ENCODE peak calls at places on chromosomes 6 and 20, in seven cellular contexts. One of them, this sample, is unnamed.

GRCh38 chr6:21559238-21559637 is 34.3 kb upstream of the SOX4 start:
- DNase-seq in HCT116: no peak
- DNase-seq in K562: no peak
- DNase-seq in GM12878: no peak
- DNase-seq in HepG2: no peak
- DNase-seq in H1: no peak
- DNase-seq in SK-N-SH: no peak
- DNase-seq in this sample: no peak

GRCh38 chr20:11716239-11716944 is 201.3 kb upstream of the BTBD3 start:
- DNase-seq in HCT116: peak; percentile 65
- DNase-seq in SK-N-SH: peak; percentile 22
- DNase-seq in K562: no peak
- DNase-seq in GM12878: no peak
- DNase-seq in HepG2: peak; percentile 62
- DNase-seq in H1: peak; percentile 33
- DNase-seq in this sample: peak; percentile 39

GRCh38 chr6:112144145-112144926 is 56.9 kb downstream of the FAM229B start:
- DNase-seq in GM12878: no peak
- DNase-seq in HCT116: no peak
- DNase-seq in SK-N-SH: peak; percentile 40
- DNase-seq in K562: no peak
- DNase-seq in H1: no peak
- DNase-seq in HepG2: peak; percentile 30
- DNase-seq in this sample: peak; percentile 7

GRCh38 chr6:141562181-141562800 is 570.4 kb upstream of the GJE1 start:
- DNase-seq in GM12878: no peak
- DNase-seq in H1: no peak
- DNase-seq in K562: peak; percentile 13
- DNase-seq in SK-N-SH: peak; percentile 2
- DNase-seq in HCT116: no peak
- DNase-seq in HepG2: no peak
- DNase-seq in this sample: no peak

GRCh38 chr6:141105481-141105880 is 1027.2 kb upstream of the GJE1 start:
- DNase-seq in H1: peak; percentile 75
- DNase-seq in K562: no peak
- DNase-seq in SK-N-SH: no peak
- DNase-seq in HCT116: no peak
- DNase-seq in GM12878: no peak
- DNase-seq in HepG2: no peak
- DNase-seq in this sample: peak; percentile 30

GRCh38 chr6:145813285-145814034 is 1.1 kb downstream of the FBXO30 start:
- DNase-seq in SK-N-SH: peak; percentile 4
- DNase-seq in HepG2: peak; percentile 23
- DNase-seq in GM12878: no peak
- DNase-seq in HCT116: no peak
- DNase-seq in K562: no peak
- DNase-seq in H1: no peak
- DNase-seq in this sample: peak; percentile 4

GRCh38 chr6:674956-675355 is 18.0 kb downstream of the EXOC2 start:
- DNase-seq in HepG2: no peak
- DNase-seq in HCT116: no peak
- DNase-seq in K562: no peak
- DNase-seq in H1: no peak
- DNase-seq in GM12878: no peak
- DNase-seq in SK-N-SH: no peak
- DNase-seq in this sample: no peak

GRCh38 chr20:23325107-23325506 is 25.5 kb upstream of the NXT1 start:
- DNase-seq in SK-N-SH: no peak
- DNase-seq in H1: no peak
- DNase-seq in GM12878: no peak
- DNase-seq in K562: no peak
- DNase-seq in HepG2: no peak
- DNase-seq in HCT116: no peak
- DNase-seq in this sample: no peak

GRCh38 chr6:140436023-140436811 is 1061.8 kb upstream of the CITED2 start:
- DNase-seq in H1: no peak
- DNase-seq in K562: no peak
- DNase-seq in HCT116: no peak
- DNase-seq in GM12878: no peak
- DNase-seq in HepG2: no peak
- DNase-seq in SK-N-SH: no peak
- DNase-seq in this sample: peak; percentile 92

GRCh38 chr6:163670283-163670682 is 255.8 kb downstream of the QKI start:
- DNase-seq in HepG2: no peak
- DNase-seq in HCT116: no peak
- DNase-seq in SK-N-SH: peak; percentile 79
- DNase-seq in H1: no peak
- DNase-seq in K562: no peak
- DNase-seq in GM12878: no peak
- DNase-seq in this sample: no peak

GRCh38 chr6:43492673-43493072 is 15.3 kb downstream of the TJAP1 start:
- DNase-seq in K562: no peak
- DNase-seq in HepG2: no peak
- DNase-seq in SK-N-SH: no peak
- DNase-seq in HCT116: no peak
- DNase-seq in H1: no peak
- DNase-seq in GM12878: no peak
- DNase-seq in this sample: no peak

GRCh38 chr6:166381381-166381732 is 1.4 kb downstream of the MPC1 start:
- DNase-seq in H1: no peak
- DNase-seq in K562: no peak
- DNase-seq in GM12878: no peak
- DNase-seq in SK-N-SH: no peak
- DNase-seq in HCT116: no peak
- DNase-seq in HepG2: no peak
- DNase-seq in this sample: no peak

GRCh38 chr6:156280131-156280530 is 497.0 kb upstream of the ARID1B start:
- DNase-seq in HepG2: no peak
- DNase-seq in SK-N-SH: peak; percentile 50
- DNase-seq in HCT116: no peak
- DNase-seq in H1: no peak
- DNase-seq in K562: no peak
- DNase-seq in GM12878: no peak
- DNase-seq in this sample: no peak

GRCh38 chr6:156282087-156282486 is 495.1 kb upstream of the ARID1B start:
- DNase-seq in HCT116: no peak
- DNase-seq in SK-N-SH: no peak
- DNase-seq in GM12878: no peak
- DNase-seq in HepG2: no peak
- DNase-seq in K562: no peak
- DNase-seq in H1: no peak
- DNase-seq in this sample: no peak

GRCh38 chr6:156283091-156283490 is 494.1 kb upstream of the ARID1B start:
- DNase-seq in HepG2: no peak
- DNase-seq in H1: no peak
- DNase-seq in SK-N-SH: no peak
- DNase-seq in GM12878: no peak
- DNase-seq in K562: no peak
- DNase-seq in HCT116: no peak
- DNase-seq in this sample: no peak

GRCh38 chr6:156279306-156279969 is 497.7 kb upstream of the ARID1B start:
- DNase-seq in SK-N-SH: peak; percentile 61
- DNase-seq in GM12878: peak; percentile 28
- DNase-seq in HCT116: no peak
- DNase-seq in HepG2: no peak
- DNase-seq in H1: no peak
- DNase-seq in K562: no peak
- DNase-seq in this sample: no peak
- TF ChIP-seq JUND in SK-N-SH: no peak
- TF ChIP-seq JUND in GM12878: no peak
- TF ChIP-seq JUND in HCT116: no peak
- TF ChIP-seq JUND in HepG2: no peak
- TF ChIP-seq JUND in H1: no peak
- TF ChIP-seq JUND in K562: no peak
- TF ChIP-seq JUND in this sample: no peak

GRCh38 chr20:8356850-8357249 is 224.8 kb downstream of the PLCB1 start:
- DNase-seq in H1: no peak
- DNase-seq in SK-N-SH: no peak
- DNase-seq in GM12878: no peak
- DNase-seq in HCT116: no peak
- DNase-seq in K562: no peak
- DNase-seq in HepG2: no peak
- DNase-seq in this sample: no peak
- TF ChIP-seq JUND in H1: no peak
- TF ChIP-seq JUND in SK-N-SH: no peak
- TF ChIP-seq JUND in GM12878: no peak
- TF ChIP-seq JUND in HCT116: no peak
- TF ChIP-seq JUND in K562: no peak
- TF ChIP-seq JUND in HepG2: no peak
- TF ChIP-seq JUND in this sample: no peak

DNA sequence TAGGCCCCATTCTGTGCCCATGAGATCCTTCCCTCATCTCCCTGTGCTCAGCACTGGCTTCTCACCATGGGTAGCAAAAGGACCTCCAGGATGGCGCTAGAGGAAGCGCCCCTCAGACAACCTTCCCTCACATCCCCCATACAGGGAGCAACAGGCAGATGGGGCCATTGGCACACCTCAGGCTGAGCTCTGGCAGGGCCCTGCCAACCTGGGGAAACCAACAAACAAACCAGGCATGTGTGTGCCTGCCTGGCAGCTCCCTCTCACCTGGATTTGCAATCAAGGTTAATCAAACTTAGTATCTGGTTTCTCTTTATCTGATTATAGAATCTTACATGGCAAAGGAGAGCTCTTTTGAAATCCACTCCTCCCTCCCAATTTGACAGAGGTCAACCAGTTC is 134.9 kb downstream of the SLC23A2 start:
- DNase-seq in HepG2: no peak
- DNase-seq in HCT116: no peak
- DNase-seq in SK-N-SH: no peak
- DNase-seq in GM12878: no peak
- DNase-seq in H1: no peak
- DNase-seq in K562: no peak
- DNase-seq in this sample: no peak
- TF ChIP-seq JUND in HepG2: no peak
- TF ChIP-seq JUND in HCT116: no peak
- TF ChIP-seq JUND in SK-N-SH: no peak
- TF ChIP-seq JUND in GM12878: no peak
- TF ChIP-seq JUND in H1: no peak
- TF ChIP-seq JUND in K562: no peak
- TF ChIP-seq JUND in this sample: no peak

DNA sequence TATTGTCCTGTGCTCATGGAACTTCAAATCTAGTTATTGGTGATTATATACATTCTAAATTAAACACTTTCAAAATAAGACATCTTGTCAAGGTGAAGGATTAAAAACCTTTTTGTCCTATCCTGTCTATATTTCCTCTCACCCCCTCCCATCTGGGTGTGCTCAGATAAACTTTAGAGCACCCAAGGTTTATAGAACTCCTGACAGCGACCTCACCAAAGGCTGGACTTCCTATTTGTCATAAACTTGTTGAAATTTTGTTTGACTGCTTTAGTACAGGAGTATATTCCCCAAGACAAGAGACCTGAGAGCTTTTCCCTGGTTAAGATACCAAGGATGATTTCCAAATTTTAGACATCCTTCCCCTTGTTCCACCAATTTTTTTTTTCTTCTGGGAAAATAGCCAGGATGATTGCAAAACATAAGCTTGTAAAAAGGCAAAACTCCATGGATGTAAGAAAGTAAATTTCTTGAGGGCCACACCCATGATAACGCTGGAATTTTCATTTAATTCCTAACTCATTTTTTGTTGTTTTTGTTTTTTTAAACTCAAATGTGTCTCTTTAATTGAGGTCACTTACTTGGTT is 33.0 kb downstream of the CARMIL1 start:
- DNase-seq in SK-N-SH: no peak
- DNase-seq in HepG2: no peak
- DNase-seq in K562: no peak
- DNase-seq in HCT116: no peak
- DNase-seq in GM12878: no peak
- DNase-seq in H1: no peak
- DNase-seq in this sample: no peak
- TF ChIP-seq JUND in SK-N-SH: no peak
- TF ChIP-seq JUND in HepG2: no peak
- TF ChIP-seq JUND in K562: no peak
- TF ChIP-seq JUND in HCT116: no peak
- TF ChIP-seq JUND in GM12878: no peak
- TF ChIP-seq JUND in H1: no peak
- TF ChIP-seq JUND in this sample: no peak

GRCh38 chr6:48426636-48427035 is 315.6 kb upstream of the PTCHD4 start:
- DNase-seq in H1: no peak
- DNase-seq in HepG2: no peak
- DNase-seq in K562: no peak
- DNase-seq in SK-N-SH: no peak
- DNase-seq in GM12878: no peak
- DNase-seq in HCT116: no peak
- DNase-seq in this sample: no peak
- TF ChIP-seq JUND in H1: no peak
- TF ChIP-seq JUND in HepG2: no peak
- TF ChIP-seq JUND in K562: no peak
- TF ChIP-seq JUND in SK-N-SH: peak; percentile 7
- TF ChIP-seq JUND in GM12878: no peak
- TF ChIP-seq JUND in HCT116: no peak
- TF ChIP-seq JUND in this sample: no peak

GRCh38 chr20:61256819-61257218 is 4.8 kb downstream of the CDH4 start:
- DNase-seq in H1: no peak
- DNase-seq in SK-N-SH: no peak
- DNase-seq in HepG2: no peak
- DNase-seq in K562: no peak
- DNase-seq in GM12878: no peak
- DNase-seq in HCT116: no peak
- DNase-seq in this sample: no peak

GRCh38 chr20:61256365-61256764 is 4.3 kb downstream of the CDH4 start:
- DNase-seq in H1: no peak
- DNase-seq in GM12878: no peak
- DNase-seq in HepG2: no peak
- DNase-seq in HCT116: no peak
- DNase-seq in K562: no peak
- DNase-seq in SK-N-SH: no peak
- DNase-seq in this sample: no peak

GRCh38 chr20:61253264-61253639 is 1.2 kb downstream of the CDH4 start:
- DNase-seq in H1: no peak
- DNase-seq in HepG2: no peak
- DNase-seq in GM12878: no peak
- DNase-seq in HCT116: no peak
- DNase-seq in K562: no peak
- DNase-seq in SK-N-SH: peak; percentile 69
- DNase-seq in this sample: no peak

GRCh38 chr20:61253640-61254511 is 1.8 kb downstream of the CDH4 start:
- DNase-seq in GM12878: no peak
- DNase-seq in HepG2: no peak
- DNase-seq in H1: no peak
- DNase-seq in SK-N-SH: peak; percentile 63
- DNase-seq in HCT116: no peak
- DNase-seq in K562: no peak
- DNase-seq in this sample: no peak

DNA sequence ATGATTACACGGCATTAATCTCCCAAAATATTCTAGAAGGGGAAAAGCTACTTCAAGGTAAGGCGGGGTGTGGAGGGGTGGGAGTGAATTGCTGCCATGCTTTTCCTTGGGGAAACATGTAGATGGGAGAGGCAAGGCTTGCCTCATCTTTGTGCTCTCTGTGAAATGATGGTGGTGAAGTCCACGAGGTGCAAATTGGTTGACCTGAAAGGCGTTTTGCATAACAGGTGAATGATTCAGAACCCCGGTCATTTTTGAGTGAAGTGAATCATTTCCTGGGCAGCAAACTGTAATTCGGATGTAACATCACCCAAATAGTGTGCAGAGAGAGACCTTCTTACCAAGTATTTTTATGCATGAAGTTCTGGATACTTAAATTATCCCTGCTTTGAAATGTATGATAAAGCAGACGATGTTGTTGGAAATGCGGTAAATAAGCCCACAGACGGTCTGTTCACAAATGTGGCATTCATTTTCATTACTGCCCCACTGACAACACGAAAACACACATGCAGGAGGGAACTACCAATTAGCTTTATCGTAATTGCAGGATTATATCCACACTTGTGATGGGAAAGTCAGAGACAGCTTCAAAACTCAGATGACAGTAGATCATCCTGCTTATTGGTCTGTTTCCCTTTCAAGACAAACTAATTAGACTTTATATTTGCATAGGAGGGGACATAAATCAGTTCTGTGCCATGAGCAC is 3.0 kb downstream of the CDH4 start:
- DNase-seq in GM12878: no peak
- DNase-seq in H1: no peak
- DNase-seq in HCT116: no peak
- DNase-seq in K562: no peak
- DNase-seq in HepG2: no peak
- DNase-seq in SK-N-SH: no peak
- DNase-seq in this sample: no peak
- TF ChIP-seq JUND in GM12878: no peak
- TF ChIP-seq JUND in H1: no peak
- TF ChIP-seq JUND in HCT116: no peak
- TF ChIP-seq JUND in K562: no peak
- TF ChIP-seq JUND in HepG2: no peak
- TF ChIP-seq JUND in SK-N-SH: no peak
- TF ChIP-seq JUND in this sample: no peak

This sample was measured in T47D.